ENCODE peak calls at places on chromosome 9, in four cellular contexts. X, G, R and O are unnamed samples. For H3K4me1 and H3K27me3, the result is how much of the 10 kb centered on the place peaks cover.

GRCh38 chr9:20835364-20836286 is 151.6 kb downstream of the FOCAD start:
- DNase-seq in X (no peak), G (no peak), R (no peak), O (peak)

GRCh38 chr9:134403682-134404301 is 77.5 kb downstream of the RXRA start:
- DNase-seq in X (no peak), G (peak), R (peak), O (no peak)

GRCh38 chr9:137487454-137488329 is 28.6 kb upstream of the NSMF start:
- DNase-seq in X (no peak), G (no peak), R (no peak), O (no peak)

GRCh38 chr9:137441289-137441934 is at the start of gene ENTPD8:
- DNase-seq in X (peak), G (no peak), R (no peak), O (no peak)

GRCh38 chr9:136615631-136616306 is 46.9 kb upstream of the EGFL7 start:
- DNase-seq in X (no peak), G (peak), R (no peak), O (no peak)

GRCh38 chr9:90064248-90064647 is 459.4 kb downstream of the GADD45G start:
- DNase-seq in X (no peak), G (no peak), R (peak), O (no peak)

GRCh38 chr9:128920381-128921058 is at the start of gene PHYHD1:
- DNase-seq in X (no peak), G (peak), R (peak), O (peak)

GRCh38 chr9:111661802-111662491 is 542 bp downstream of the GNG10 start:
- DNase-seq in X (peak), G (peak), R (peak), O (peak)

GRCh38 chr9:32672478-32672877 is 37.0 kb upstream of the TAF1L start:
- DNase-seq in X (no peak), G (no peak), R (no peak), O (no peak)

GRCh38 chr9:82880353-82880752 is 182.6 kb downstream of the RASEF start:
- DNase-seq in X (no peak), G (no peak), R (no peak), O (no peak)

GRCh38 chr9:88696501-88696900 is 161.5 kb downstream of the NXNL2 start:
- DNase-seq in X (no peak), G (no peak), R (no peak), O (no peak)

GRCh38 chr9:35598863-35599590 is 6.0 kb upstream of the TESK1 start:
- DNase-seq in X (no peak), G (no peak), R (no peak), O (no peak)

GRCh38 chr9:110669439-110669838 is 848 bp downstream of the MUSK start:
- DNase-seq in X (no peak), G (no peak), R (no peak), O (peak)

GRCh38 chr9:37921546-37922300 is 17.8 kb upstream of the SLC25A51 start:
- DNase-seq in X (no peak), G (no peak), R (no peak), O (peak)

GRCh38 chr9:87642330-87643110 is 83.4 kb upstream of the CTSL start:
- DNase-seq in X (no peak), G (no peak), R (no peak), O (no peak)

GRCh38 chr9:137383453-137384115 is 39.4 kb downstream of the EXD3 start:
- DNase-seq in X (peak), G (no peak), R (no peak), O (no peak)

GRCh38 chr9:123669355-123669754 is 260.6 kb downstream of the DENND1A start:
- DNase-seq in X (peak), G (no peak), R (no peak), O (no peak)

GRCh38 chr9:89051421-89051820 is 60.2 kb downstream of the S1PR3 start:
- DNase-seq in X (no peak), G (no peak), R (no peak), O (no peak)

GRCh38 chr9:104833701-104834100 is 69.8 kb downstream of the NIPSNAP3B start:
- DNase-seq in X (no peak), G (no peak), R (no peak), O (no peak)

GRCh38 chr9:89941875-89942274 is 337.1 kb downstream of the GADD45G start:
- DNase-seq in X (no peak), G (no peak), R (no peak), O (peak)

GRCh38 chr9:89492586-89492985 is 5.3 kb downstream of the SEMA4D start:
- DNase-seq in X (no peak), G (no peak), R (no peak), O (no peak)

GRCh38 chr9:114380988-114381387 is 6.8 kb downstream of the AKNA start:
- DNase-seq in X (no peak), G (no peak), R (no peak), O (no peak)
- H3K4me1 ChIP-seq in X (under half), G (under half), R (under half), O (under half)

GRCh38 chr9:747567-747966 is 93.9 kb upstream of the DMRT1 start:
- DNase-seq in X (no peak), G (no peak), R (no peak), O (no peak)

GRCh38 chr9:746661-747434 is 94.6 kb upstream of the DMRT1 start:
- DNase-seq in X (no peak), G (no peak), R (no peak), O (no peak)

GRCh38 chr9:744046-744712 is 97.3 kb upstream of the DMRT1 start:
- DNase-seq in X (no peak), G (no peak), R (no peak), O (no peak)

GRCh38 chr9:744790-745456 is 96.6 kb upstream of the DMRT1 start:
- DNase-seq in X (no peak), G (peak), R (peak), O (no peak)

DNA sequence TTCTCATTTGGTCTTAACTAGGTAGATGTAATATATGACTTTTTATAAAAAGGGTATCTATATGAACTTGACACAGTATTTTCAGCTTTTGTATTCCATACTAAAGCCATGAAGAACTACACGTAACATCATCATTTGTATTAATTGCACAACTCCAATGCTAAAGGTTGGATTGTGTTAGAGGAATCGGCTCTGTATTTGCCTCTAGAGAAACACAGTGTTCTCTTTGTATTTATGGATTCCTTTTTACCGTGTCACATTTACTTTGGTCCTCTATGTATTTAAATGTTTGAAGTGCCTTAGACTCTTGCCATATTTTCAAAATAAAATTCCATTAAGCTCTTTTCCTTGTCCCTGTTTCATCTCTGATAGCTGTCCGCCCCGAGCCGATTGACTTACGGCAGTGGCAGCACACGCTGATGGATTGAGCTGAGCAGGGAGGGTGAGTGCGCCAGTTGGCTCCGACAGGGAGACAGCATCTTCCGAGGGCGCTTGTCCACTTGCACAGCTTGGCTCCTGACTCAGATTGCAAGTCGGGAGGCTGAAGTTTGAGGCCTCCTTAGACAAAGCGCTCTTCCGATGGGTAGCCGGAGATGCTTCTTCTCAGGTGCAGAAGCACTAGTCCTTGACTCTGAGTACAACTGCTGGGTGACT is 95.6 kb upstream of the DMRT1 start:
- DNase-seq in X (no peak), G (no peak), R (peak), O (no peak)
- H3K27ac ChIP-seq in X (no peak), G (peak), R (peak), O (no peak)

GRCh38 chr9:109498195-109499060 is at the start of gene PTPN3:
- DNase-seq in X (peak), G (no peak), R (no peak), O (peak)
- H3K27me3 ChIP-seq in X (half or more), G (half or more), R (under half), O (under half)

GRCh38 chr9:107738789-107739188 is 249.2 kb upstream of the KLF4 start:
- DNase-seq in X (no peak), G (no peak), R (no peak), O (peak)
- H3K4me1 ChIP-seq in X (under half), G (under half), R (under half), O (under half)

GRCh38 chr9:101449071-101449721 is 13.6 kb upstream of the ALDOB start:
- DNase-seq in X (peak), G (peak), R (peak), O (peak)
- H3K27ac ChIP-seq in X (no peak), G (peak), R (no peak), O (no peak)

GRCh38 chr9:109320734-109321448 is at the start of gene EPB41L4B:
- DNase-seq in X (peak), G (peak), R (peak), O (peak)
- H3K27me3 ChIP-seq in X (under half), G (half or more), R (under half), O (under half)

DNA sequence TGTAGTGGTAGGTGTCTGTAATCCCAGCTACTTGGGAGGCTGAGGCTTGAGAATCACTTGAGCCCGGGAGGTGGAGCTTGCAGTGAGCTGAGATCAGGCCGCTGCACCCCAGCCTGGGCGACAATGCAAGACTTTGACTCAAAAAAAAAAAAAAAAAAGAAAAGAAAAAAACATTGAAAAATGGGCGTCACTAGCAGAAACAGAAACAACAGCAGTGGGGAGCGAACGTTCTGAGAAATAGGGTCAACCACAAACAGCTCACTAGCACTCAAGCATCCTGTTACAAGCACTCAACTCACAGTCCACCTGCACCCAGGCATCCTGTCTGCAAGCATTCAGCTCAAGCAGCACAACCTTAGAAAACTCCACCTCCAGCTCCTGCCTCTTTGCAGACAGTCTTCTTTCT is 17.2 kb downstream of the TRIM14 start:
- DNase-seq in X (peak), G (no peak), R (no peak), O (no peak)
- H3K4me1 ChIP-seq in X (under half), G (under half), R (under half), O (under half)